ENCODE peak calls at places on chromosome 21, in four cellular contexts. F is K562, C is H1, Y is HepG2. Q is an unnamed sample.

GRCh38 chr21:37233551-37234146 is 33.5 kb downstream of the VPS26C start:
- DNase-seq in F (no peak), C (no peak), Y (no peak), Q (no peak)

GRCh38 chr21:37043818-37044217 is 29.1 kb downstream of the PIGP start:
- DNase-seq in F (no peak), C (no peak), Y (no peak), Q (no peak)

GRCh38 chr21:33115586-33116541 is 45.9 kb downstream of the OLIG1 start:
- DNase-seq in F (no peak), C (no peak), Y (no peak), Q (no peak)

GRCh38 chr21:33655591-33656221 is 13.4 kb downstream of the ITSN1 start:
- DNase-seq in F (peak; percentile 50), C (no peak), Y (no peak), Q (peak; percentile 90)

GRCh38 chr21:41950941-41951408 is 2.8 kb downstream of the C2CD2 start:
- DNase-seq in F (no peak), C (no peak), Y (no peak), Q (no peak)

GRCh38 chr21:16358784-16359183 is 629.0 kb downstream of the USP25 start:
- DNase-seq in F (no peak), C (no peak), Y (no peak), Q (no peak)

GRCh38 chr21:15309022-15309590 is 244.3 kb upstream of the NRIP1 start:
- DNase-seq in F (no peak), C (no peak), Y (no peak), Q (no peak)

GRCh38 chr21:41374867-41375533 is 13.2 kb downstream of the MX2 start:
- DNase-seq in F (no peak), C (no peak), Y (no peak), Q (no peak)

GRCh38 chr21:44295163-44295601 is 4.7 kb upstream of the PFKL start:
- DNase-seq in F (no peak), C (no peak), Y (no peak), Q (no peak)

GRCh38 chr21:45033791-45034555 is 40.4 kb upstream of the ADARB1 start:
- DNase-seq in F (no peak), C (no peak), Y (no peak), Q (no peak)

GRCh38 chr21:44869860-44870747 is 3.4 kb downstream of the PTTG1IP start:
- DNase-seq in F (peak; percentile 85), C (no peak), Y (peak; percentile 96), Q (peak; percentile 92)

GRCh38 chr21:22200378-22201092 is 1202.3 kb downstream of the NCAM2 start:
- DNase-seq in F (peak; percentile 55), C (no peak), Y (no peak), Q (no peak)

GRCh38 chr21:44637018-44637850 is at the start of gene KRTAP10-10:
- DNase-seq in F (no peak), C (no peak), Y (no peak), Q (no peak)

GRCh38 chr21:16117331-16117730 is 387.5 kb downstream of the USP25 start:
- DNase-seq in F (no peak), C (no peak), Y (no peak), Q (peak; percentile 74)

GRCh38 chr21:28587748-28588147 is 404.9 kb downstream of the LTN1 start:
- DNase-seq in F (no peak), C (no peak), Y (no peak), Q (no peak)

DNA sequence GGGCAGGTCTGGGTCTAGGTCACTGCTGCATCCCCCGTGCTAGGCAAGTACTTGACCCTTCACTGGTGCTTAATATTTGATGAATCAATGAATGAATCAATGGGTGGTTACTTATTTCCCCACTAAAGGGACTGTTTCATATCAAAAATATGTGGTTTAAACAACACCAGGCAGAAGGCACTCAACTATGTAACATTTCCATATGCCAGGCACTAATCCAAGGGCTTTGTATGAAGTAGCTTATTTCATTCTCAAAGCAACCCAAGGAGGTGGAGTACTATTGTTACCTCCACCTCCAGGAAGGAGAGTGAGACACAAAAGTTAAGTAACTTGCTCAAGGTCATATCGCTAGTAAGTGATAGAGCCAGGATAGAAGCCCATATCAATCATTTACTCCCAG is 142.6 kb downstream of the ETS2 start:
- DNase-seq in F (no peak), C (no peak), Y (no peak), Q (no peak)
- TF ChIP-seq JUN in F (no peak), C (no peak), Y (no peak), Q (no peak)

DNA sequence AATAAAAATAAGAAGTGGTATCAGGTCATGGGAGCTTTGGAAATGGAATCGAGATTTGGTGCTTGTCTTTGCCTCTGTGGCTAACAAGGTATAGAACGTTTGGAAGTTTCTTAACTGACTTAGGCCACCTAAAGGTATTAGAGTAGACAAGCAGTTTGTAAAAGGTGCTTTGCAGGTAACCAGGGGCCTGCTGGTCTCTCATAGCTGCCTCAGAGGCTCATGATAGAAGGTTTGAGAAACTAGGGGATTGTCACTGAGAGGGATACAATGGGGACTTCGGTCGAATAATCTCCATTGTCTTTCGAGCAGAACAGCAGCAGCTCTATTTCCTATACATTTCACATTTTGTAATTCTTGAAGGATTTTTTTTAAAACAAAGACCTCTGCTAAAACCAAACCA is 37.6 kb downstream of the C21orf91 start:
- DNase-seq in F (no peak), C (no peak), Y (no peak), Q (no peak)
- H3K4me3 ChIP-seq in F (no peak overlapping the region), C (no peak overlapping the region), Y (no peak overlapping the region), Q (no peak overlapping the region)

GRCh38 chr21:46039891-46040660 is 57.8 kb upstream of the COL6A2 start:
- DNase-seq in F (no peak), C (no peak), Y (no peak), Q (no peak)

GRCh38 chr21:46038871-46039397 is 57.4 kb downstream of the COL6A1 start:
- DNase-seq in F (peak; percentile 35), C (no peak), Y (no peak), Q (peak; percentile 77)

GRCh38 chr21:46036696-46037337 is 55.2 kb downstream of the COL6A1 start:
- DNase-seq in F (no peak), C (no peak), Y (no peak), Q (no peak)

GRCh38 chr21:46037338-46038325 is 56.1 kb downstream of the COL6A1 start:
- DNase-seq in F (no peak), C (no peak), Y (no peak), Q (no peak)

GRCh38 chr21:46038341-46038829 is 56.8 kb downstream of the COL6A1 start:
- DNase-seq in F (no peak), C (no peak), Y (no peak), Q (no peak)
- H2AFZ ChIP-seq in F (no peak overlapping the region), C (no peak overlapping the region), Y (no peak overlapping the region), Q (peak overlapping the region; percentile 83)

DNA sequence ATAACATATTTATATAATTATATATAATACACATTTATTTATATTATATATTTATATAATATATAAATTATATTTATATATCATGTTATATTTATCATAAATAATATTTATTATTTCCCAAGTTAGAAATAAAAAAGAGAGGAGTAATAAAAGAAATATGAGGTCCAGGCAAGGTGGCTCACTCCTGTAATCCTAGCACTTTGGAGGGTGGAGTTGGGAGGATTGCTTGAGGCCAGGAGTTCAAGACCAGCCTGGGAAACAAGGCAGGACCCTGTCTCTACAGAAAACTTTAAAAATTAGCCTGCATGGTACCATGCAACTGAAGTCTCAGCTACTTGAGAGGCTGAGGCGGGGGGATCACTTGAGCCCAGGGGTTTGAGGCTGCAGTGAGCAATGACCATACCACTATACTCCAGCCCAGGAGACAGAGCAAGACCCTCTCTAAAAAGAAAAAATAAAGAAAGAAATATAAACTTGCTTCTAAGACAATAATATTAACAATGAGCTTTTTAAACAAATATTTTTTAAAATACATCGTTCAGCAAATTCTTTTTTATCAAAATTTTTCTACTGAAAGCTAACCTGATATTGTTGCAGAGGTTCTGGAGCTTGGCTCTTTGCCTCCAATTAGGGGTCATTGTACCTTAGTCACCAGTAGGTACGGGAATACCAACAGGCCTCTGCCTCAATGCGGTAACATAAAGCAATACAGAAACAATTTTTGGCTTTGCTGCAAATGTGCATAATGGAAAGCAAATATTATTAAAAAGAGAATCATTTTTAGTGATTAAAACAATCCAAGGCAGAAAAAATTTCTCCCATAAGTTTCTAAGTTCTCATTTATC is 290.0 kb downstream of the SETD4 start:
- DNase-seq in F (no peak), C (no peak), Y (no peak), Q (no peak)
- TF ChIP-seq JUN in F (no peak), C (no peak), Y (no peak), Q (no peak)